ENCODE peak calls at places on chromosome 21, in eight cellular contexts. S is stimulated activated CD8-positive, alpha-beta memory T cell treated with anti-CD3 and anti-CD28 coated beads, Interleukin-4, amount 100 ng/mL, for 48 hours; B is pulmonary artery endothelial cell; F is activated CD4-positive, alpha-beta T cell treated with anti-CD3 and anti-CD28 coated beads, Interleukin-2, amount 10 ng/mL, durations not matched to agents 7 days and 5 days; A is EL; E is activated CD8-positive, alpha-beta memory T cell treated with anti-CD3 and anti-CD28 coated beads, Interleukin-2, amount 50 U/mL, for 48 hours; Q is AG09319; Y is SK-N-SH. M is an unnamed sample.

GRCh38 chr21:41751621-41752020 is 15.2 kb downstream of the RIPK4 start:
- DNase-seq in B (no peak), S (no peak), E (no peak), Y (no peak), A (no peak), F (no peak), Q (no peak), M (no peak)

GRCh38 chr21:25857308-25858099 is 122.7 kb downstream of the GABPA start:
- DNase-seq in Y (no peak), F (no peak), S (no peak), A (no peak), Q (no peak), B (no peak), E (no peak), M (no peak)

GRCh38 chr21:40967771-40968170 is 120.8 kb upstream of the DSCAM start:
- DNase-seq in S (no peak), A (no peak), Q (no peak), Y (no peak), E (no peak), F (no peak), B (no peak), M (no peak)

GRCh38 chr21:42964561-42965560 is 9.5 kb upstream of the PKNOX1 start:
- DNase-seq in A (no peak), F (no peak), B (no peak), E (no peak), Q (no peak), S (no peak), Y (no peak), M (no peak)

GRCh38 chr21:29334717-29335428 is 36.2 kb downstream of the BACH1 start:
- DNase-seq in A (peak), S (no peak), Y (no peak), Q (no peak), F (no peak), E (no peak), B (no peak), M (no peak)

GRCh38 chr21:31905444-31906400 is 32.9 kb downstream of the HUNK start:
- DNase-seq in S (no peak), F (no peak), E (no peak), A (no peak), B (no peak), Y (peak), Q (no peak), M (no peak)

GRCh38 chr21:42051788-42052187 is 19.3 kb upstream of the UMODL1 start:
- DNase-seq in E (no peak), B (no peak), Y (no peak), F (no peak), Q (no peak), A (no peak), S (no peak), M (no peak)

GRCh38 chr21:42521805-42522204 is 8.2 kb downstream of the SLC37A1 start:
- DNase-seq in E (no peak), S (no peak), A (no peak), Q (no peak), B (no peak), Y (no peak), F (no peak), M (no peak)

GRCh38 chr21:17757671-17758070 is 61.5 kb downstream of the C21orf91 start:
- DNase-seq in Q (no peak), B (no peak), Y (no peak), E (no peak), A (no peak), F (no peak), S (no peak), M (no peak)

GRCh38 chr21:46064870-46065214 is 33.1 kb upstream of the COL6A2 start:
- DNase-seq in B (no peak), A (no peak), Q (no peak), Y (no peak), E (no peak), F (no peak), S (no peak), M (no peak)

GRCh38 chr21:16425297-16425696 is 695.5 kb downstream of the USP25 start:
- DNase-seq in S (no peak), F (no peak), E (no peak), Q (no peak), Y (no peak), B (no peak), A (no peak), M (no peak)

GRCh38 chr21:45064618-45065399 is 9.6 kb upstream of the ADARB1 start:
- DNase-seq in F (no peak), S (no peak), A (peak), Y (no peak), Q (no peak), E (no peak), B (no peak), M (no peak)

GRCh38 chr21:16837319-16837718 is 675.5 kb upstream of the CXADR start:
- DNase-seq in A (peak), B (no peak), Q (no peak), Y (no peak), S (no peak), F (no peak), E (no peak), M (no peak)

GRCh38 chr21:42097860-42098259 is 26.7 kb downstream of the UMODL1 start:
- DNase-seq in S (no peak), Y (no peak), A (peak), E (no peak), Q (peak), F (no peak), B (peak), M (no peak)

M was measured in immature natural killer cell.